ENCODE peak calls at places on chromosomes 7 and 10, in five cellular contexts. S is esophagus muscularis mucosa; D is aorta; C is CD8-positive, alpha-beta T cell; B is upper lobe of right lung. R is an unnamed sample.

GRCh38 chr7:132076301-132077049 is 499.8 kb downstream of the PLXNA4 start:
- DNase-seq in C (no peak), D (no peak), B (no peak), S (no peak), R (no peak)

GRCh38 chr10:130396044-130396443 is 259.9 kb downstream of the GLRX3 start:
- DNase-seq in S (no peak), D (no peak), C (no peak), B (no peak), R (peak; percentile 22)

GRCh38 chr10:117723343-117723742 is 180.8 kb downstream of the EMX2 start:
- DNase-seq in B (no peak), S (no peak), C (no peak), D (no peak), R (no peak)

GRCh38 chr10:77667426-77668324 is 30.1 kb upstream of the KCNMA1 start:
- DNase-seq in D (no peak), C (no peak), B (no peak), S (no peak), R (no peak)

GRCh38 chr7:90311185-90311584 is 9.9 kb downstream of the FAM237B start:
- DNase-seq in C (no peak), B (no peak), S (no peak), D (no peak), R (no peak)

GRCh38 chr7:23018747-23019146 is 4.8 kb upstream of the HYCC1 start:
- DNase-seq in C (no peak), B (no peak), S (no peak), D (no peak), R (no peak)

GRCh38 chr10:28280652-28281051 is 22.2 kb downstream of the MPP7 start:
- DNase-seq in D (peak; percentile 66), C (no peak), B (no peak), S (peak; percentile 55), R (no peak)

GRCh38 chr7:111802194-111802785 is 240.0 kb upstream of the IMMP2L start:
- DNase-seq in D (no peak), S (no peak), C (no peak), B (no peak), R (no peak)

GRCh38 chr10:119619215-119619614 is 22.5 kb upstream of the TIAL1 start:
- DNase-seq in D (no peak), B (no peak), C (no peak), S (no peak), R (no peak)

GRCh38 chr10:43079823-43080222 is 3.0 kb downstream of the RET start:
- DNase-seq in C (no peak), D (no peak), B (no peak), S (no peak), R (no peak)
- H3K27me3 ChIP-seq in C (peaks cover 5% of the 10 kb centered on the region), D (no peaks in the 10 kb centered on the region), B (peaks cover 49% of the 10 kb centered on the region), S (peaks cover 12% of the 10 kb centered on the region), R (no peaks in the 10 kb centered on the region)

DNA sequence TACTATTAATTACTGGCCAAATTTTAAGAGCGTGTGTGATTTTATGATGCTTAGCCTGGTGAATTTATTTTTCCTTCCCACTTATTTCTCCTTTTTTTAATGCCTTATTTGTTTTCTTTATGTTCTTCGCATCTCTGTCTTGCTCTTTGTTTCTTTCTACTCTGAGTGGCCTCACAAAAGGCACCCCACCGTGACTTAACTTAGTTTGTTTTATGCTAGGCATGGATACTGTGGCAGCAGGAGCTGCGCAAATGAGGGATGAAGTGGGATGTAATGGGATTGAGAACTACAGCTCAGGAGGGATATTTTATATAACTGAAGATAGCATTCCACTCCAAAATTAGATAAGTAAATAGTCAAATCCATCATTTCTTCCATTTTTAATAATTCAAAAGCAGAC is 1.6 kb upstream of the CACNA2D1 start:
- DNase-seq in D (no peak), S (no peak), B (no peak), C (no peak), R (no peak)
- H3K27me3 ChIP-seq in D (no peaks in the 10 kb centered on the region), S (no peaks in the 10 kb centered on the region), B (peaks cover 14% of the 10 kb centered on the region), C (peaks cover 4% of the 10 kb centered on the region), R (no peaks in the 10 kb centered on the region)

GRCh38 chr10:121356187-121356586 is 242.1 kb downstream of the FGFR2 start:
- DNase-seq in D (no peak), C (no peak), S (no peak), B (no peak), R (no peak)

GRCh38 chr10:121355161-121355560 is 243.1 kb downstream of the FGFR2 start:
- DNase-seq in S (no peak), C (no peak), B (no peak), D (no peak), R (no peak)

GRCh38 chr10:121352456-121352855 is 245.8 kb downstream of the FGFR2 start:
- DNase-seq in S (no peak), B (no peak), D (no peak), C (no peak), R (no peak)

GRCh38 chr10:121362026-121362425 is 236.2 kb downstream of the FGFR2 start:
- DNase-seq in C (no peak), D (no peak), S (no peak), B (peak; percentile 80), R (no peak)

GRCh38 chr10:121357323-121357835 is 240.9 kb downstream of the FGFR2 start:
- DNase-seq in B (no peak), D (no peak), C (no peak), S (no peak), R (no peak)
- H3K27me3 ChIP-seq in B (no peaks in the 10 kb centered on the region), D (no peaks in the 10 kb centered on the region), C (no peaks in the 10 kb centered on the region), S (no peaks in the 10 kb centered on the region), R (no peaks in the 10 kb centered on the region)

GRCh38 chr10:125146791-125147604 is 13.4 kb downstream of the CTBP2 start:
- DNase-seq in B (no peak), C (no peak), D (no peak), S (no peak), R (no peak)

GRCh38 chr10:125144209-125144608 is 16.2 kb downstream of the CTBP2 start:
- DNase-seq in D (no peak), C (no peak), S (no peak), B (no peak), R (no peak)

GRCh38 chr10:125142946-125143345 is 17.4 kb downstream of the CTBP2 start:
- DNase-seq in S (no peak), C (no peak), B (no peak), D (no peak), R (no peak)

GRCh38 chr10:125145636-125146035 is 14.7 kb downstream of the CTBP2 start:
- DNase-seq in S (no peak), C (no peak), B (no peak), D (no peak), R (no peak)

GRCh38 chr10:125144693-125145623 is 15.4 kb downstream of the CTBP2 start:
- DNase-seq in D (no peak), C (no peak), S (no peak), B (no peak), R (no peak)
- H3K27me3 ChIP-seq in D (no peaks in the 10 kb centered on the region), C (no peaks in the 10 kb centered on the region), S (no peaks in the 10 kb centered on the region), B (no peaks in the 10 kb centered on the region), R (no peaks in the 10 kb centered on the region)

DNA sequence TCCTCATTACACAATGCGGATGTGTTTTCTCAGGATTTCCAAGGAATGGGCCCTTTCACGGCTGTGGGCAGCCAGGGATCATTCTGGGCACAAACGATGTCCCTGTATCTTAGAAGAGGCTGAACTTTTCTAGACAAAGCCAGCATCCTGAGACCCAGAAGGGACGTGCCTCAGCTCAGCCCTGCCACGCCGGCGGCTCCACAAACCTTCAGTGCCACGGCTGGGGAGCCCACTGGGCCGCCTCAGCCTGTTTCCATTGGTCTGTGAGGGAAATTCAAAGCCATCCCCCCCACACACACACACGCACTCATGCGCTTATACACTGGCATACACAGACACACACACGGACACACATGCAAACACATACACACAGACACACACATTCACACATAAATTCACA is 344.9 kb upstream of the MKI67 start:
- DNase-seq in S (no peak), B (peak; percentile 25), C (no peak), D (no peak), R (no peak)
- H3K27me3 ChIP-seq in S (no peaks in the 10 kb centered on the region), B (peaks cover 5% of the 10 kb centered on the region), C (no peaks in the 10 kb centered on the region), D (no peaks in the 10 kb centered on the region), R (no peaks in the 10 kb centered on the region)

R was measured in vagina.